ENCODE peak calls at places on chromosomes 6 and 20, in five cellular contexts. P is upper lobe of right lung; W is stimulated activated CD4-positive, alpha-beta T cell treated with anti-CD3 and anti-CD28 coated beads, Interleukin-4, amount 100 ng/mL, for 1 hour; I is lower lobe of right lung; M is fibroblast of lung. Q is an unnamed sample.
A peak's percentile ranks its signal among the peaks of the same experiment; 100 is the strongest.

GRCh38 chr6:160177220-160177619 is 55.6 kb downstream of the SLC22A1 start:
- DNase-seq in P (no peak), W (no peak), I (no peak), M (no peak), Q (no peak)

GRCh38 chr6:85452441-85452881 is 2.6 kb downstream of the NT5E start:
- DNase-seq in P (no peak), W (no peak), I (no peak), M (peak; percentile 98), Q (peak; percentile 88)

GRCh38 chr6:84260186-84260585 is 32.7 kb upstream of the CEP162 start:
- DNase-seq in P (no peak), W (no peak), I (no peak), M (no peak), Q (no peak)

GRCh38 chr6:20200761-20201160 is 11.5 kb downstream of the MBOAT1 start:
- DNase-seq in P (no peak), W (no peak), I (no peak), M (peak; percentile 6), Q (no peak)

GRCh38 chr6:92201618-92202017 is 1217.7 kb downstream of the EPHA7 start:
- DNase-seq in P (no peak), W (no peak), I (no peak), M (peak; percentile 1), Q (no peak)

GRCh38 chr6:27132532-27133280 is 114.8 kb upstream of the PRSS16 start:
- DNase-seq in P (peak; percentile 81), W (peak; percentile 77), I (peak; percentile 78), M (peak; percentile 100), Q (peak; percentile 99)

GRCh38 chr6:159970659-159971063 is 1.8 kb downstream of the IGF2R start:
- DNase-seq in P (no peak), W (no peak), I (no peak), M (no peak), Q (no peak)

GRCh38 chr6:43271103-43271815 is 26.8 kb upstream of the SLC22A7 start:
- DNase-seq in P (no peak), W (no peak), I (no peak), M (no peak), Q (no peak)

GRCh38 chr20:62736026-62736406 is 27.4 kb downstream of the NTSR1 start:
- DNase-seq in P (no peak), W (no peak), I (peak; percentile 16), M (no peak), Q (no peak)

GRCh38 chr20:33551778-33552177 is 61.9 kb downstream of the CBFA2T2 start:
- DNase-seq in P (no peak), W (no peak), I (no peak), M (peak; percentile 83), Q (peak; percentile 37)

GRCh38 chr6:63023726-63024125 is 187.5 kb upstream of the FKBP1C start:
- DNase-seq in P (no peak), W (no peak), I (no peak), M (no peak), Q (no peak)

GRCh38 chr6:146851837-146852236 is 253.1 kb downstream of the ADGB start:
- DNase-seq in P (no peak), W (no peak), I (no peak), M (peak; percentile 79), Q (peak; percentile 90)

GRCh38 chr6:92589970-92590369 is 829.4 kb downstream of the EPHA7 start:
- DNase-seq in P (no peak), W (no peak), I (no peak), M (peak; percentile 34), Q (peak; percentile 2)

GRCh38 chr6:43103253-43103876 is 27.3 kb downstream of the PTK7 start:
- DNase-seq in P (no peak), W (no peak), I (no peak), M (no peak), Q (no peak)

GRCh38 chr6:149963212-149963461 is 606 bp upstream of the ULBP1 start:
- DNase-seq in P (no peak), W (peak; percentile 45), I (no peak), M (peak; percentile 59), Q (peak; percentile 32)

GRCh38 chr6:147434508-147434907 is 74.0 kb upstream of the SAMD5 start:
- DNase-seq in P (no peak), W (no peak), I (no peak), M (peak; percentile 33), Q (peak; percentile 2)

GRCh38 chr20:63500151-63500901 is 1.4 kb upstream of the EEF1A2 start:
- DNase-seq in P (peak; percentile 60), W (no peak), I (no peak), M (no peak), Q (no peak)

GRCh38 chr6:5036309-5036708 is 32.5 kb upstream of the RPP40 start:
- DNase-seq in P (no peak), W (no peak), I (no peak), M (peak; percentile 62), Q (peak; percentile 78)

GRCh38 chr6:95197590-95197989 is 379.7 kb upstream of the MANEA start:
- DNase-seq in P (no peak), W (no peak), I (no peak), M (no peak), Q (no peak)

GRCh38 chr6:163900570-163900969 is 486.1 kb downstream of the QKI start:
- DNase-seq in P (no peak), W (no peak), I (no peak), M (peak; percentile 24), Q (no peak)

GRCh38 chr6:158033751-158034702 is 52.4 kb downstream of the SYNJ2 start:
- DNase-seq in P (peak; percentile 43), W (no peak), I (peak; percentile 28), M (no peak), Q (no peak)

GRCh38 chr6:162785632-162786242 is 58.0 kb downstream of the PACRG start:
- DNase-seq in P (no peak), W (no peak), I (no peak), M (no peak), Q (peak; percentile 1)

GRCh38 chr20:14991023-14991422 is 653.6 kb upstream of the FLRT3 start:
- DNase-seq in P (no peak), W (no peak), I (no peak), M (no peak), Q (peak; percentile 48)

GRCh38 chr20:18224968-18225568 is 63.3 kb upstream of the ZNF133 start:
- DNase-seq in P (no peak), W (no peak), I (no peak), M (peak; percentile 74), Q (peak; percentile 91)

GRCh38 chr6:125700591-125701353 is 48.7 kb upstream of the HEY2 start:
- DNase-seq in P (no peak), W (no peak), I (no peak), M (no peak), Q (no peak)

GRCh38 chr6:105536961-105537360 is 134.1 kb upstream of the PREP start:
- DNase-seq in P (no peak), W (no peak), I (no peak), M (no peak), Q (no peak)

GRCh38 chr6:35550437-35550836 is 37.7 kb upstream of the TULP1 start:
- DNase-seq in P (no peak), W (no peak), I (no peak), M (no peak), Q (no peak)

GRCh38 chr6:135062735-135063134 is 8.1 kb upstream of the HBS1L start:
- DNase-seq in P (no peak), W (no peak), I (no peak), M (no peak), Q (peak; percentile 30)